ENCODE peak calls at places on chromosome 13, in four cellular contexts. One of them, this sample, is unnamed. For H3K4me1 and H3K27me3, the result is how much of the 10 kb centered on the place peaks cover.

GRCh38 chr13:19713186-19713965 is 69.4 kb downstream of the PSPC1 start:
- DNase-seq in CD4-positive, CD25-positive, alpha-beta regulatory T cell: no peak
- DNase-seq in right cardiac atrium: no peak
- DNase-seq in CD8-positive, alpha-beta T cell: no peak
- DNase-seq in this sample: no peak

GRCh38 chr13:19862511-19863313 is 737 bp downstream of the ZMYM5 start:
- DNase-seq in CD4-positive, CD25-positive, alpha-beta regulatory T cell: peak
- DNase-seq in right cardiac atrium: peak
- DNase-seq in CD8-positive, alpha-beta T cell: peak
- DNase-seq in this sample: peak

GRCh38 chr13:46124531-46124966 is 19.7 kb upstream of the CPB2 start:
- DNase-seq in CD4-positive, CD25-positive, alpha-beta regulatory T cell: no peak
- DNase-seq in right cardiac atrium: peak
- DNase-seq in CD8-positive, alpha-beta T cell: no peak
- DNase-seq in this sample: no peak

GRCh38 chr13:38103851-38104250 is 234.3 kb upstream of the TRPC4 start:
- DNase-seq in CD4-positive, CD25-positive, alpha-beta regulatory T cell: no peak
- DNase-seq in right cardiac atrium: no peak
- DNase-seq in CD8-positive, alpha-beta T cell: no peak
- DNase-seq in this sample: no peak

GRCh38 chr13:66723606-66724005 is 506.5 kb downstream of the PCDH9 start:
- DNase-seq in CD4-positive, CD25-positive, alpha-beta regulatory T cell: no peak
- DNase-seq in right cardiac atrium: no peak
- DNase-seq in CD8-positive, alpha-beta T cell: no peak
- DNase-seq in this sample: no peak

GRCh38 chr13:27622102-27622820 is 569 bp downstream of the POLR1D start:
- DNase-seq in CD4-positive, CD25-positive, alpha-beta regulatory T cell: no peak
- DNase-seq in right cardiac atrium: no peak
- DNase-seq in CD8-positive, alpha-beta T cell: no peak
- DNase-seq in this sample: no peak

GRCh38 chr13:27556109-27556508 is 64.2 kb downstream of the LNX2 start:
- DNase-seq in CD4-positive, CD25-positive, alpha-beta regulatory T cell: no peak
- DNase-seq in right cardiac atrium: peak
- DNase-seq in CD8-positive, alpha-beta T cell: no peak
- DNase-seq in this sample: no peak

GRCh38 chr13:33518442-33518841 is 232.9 kb upstream of the STARD13 start:
- DNase-seq in CD4-positive, CD25-positive, alpha-beta regulatory T cell: no peak
- DNase-seq in right cardiac atrium: no peak
- DNase-seq in CD8-positive, alpha-beta T cell: no peak
- DNase-seq in this sample: no peak

DNA sequence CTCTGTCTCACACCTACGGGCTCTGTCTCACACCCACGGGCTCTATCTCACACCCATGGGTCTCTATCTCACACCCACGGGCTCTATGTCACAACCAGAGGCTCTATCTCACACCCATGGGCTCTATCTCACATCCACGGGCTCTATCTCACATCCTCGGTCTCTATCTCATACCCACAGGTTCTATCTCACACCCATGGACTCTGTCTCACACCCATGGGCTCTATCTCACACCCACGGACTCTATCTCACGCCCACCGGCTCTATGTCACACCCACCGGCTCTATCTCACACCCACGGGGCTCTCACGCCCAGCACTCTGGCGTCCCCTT is 73.9 kb downstream of the COL4A2 start:
- DNase-seq in CD4-positive, CD25-positive, alpha-beta regulatory T cell: no peak
- DNase-seq in right cardiac atrium: no peak
- DNase-seq in CD8-positive, alpha-beta T cell: no peak
- DNase-seq in this sample: no peak
- H3K4me1 ChIP-seq in CD4-positive, CD25-positive, alpha-beta regulatory T cell: under half
- H3K4me1 ChIP-seq in right cardiac atrium: under half
- H3K4me1 ChIP-seq in CD8-positive, alpha-beta T cell: under half
- H3K4me1 ChIP-seq in this sample: under half

DNA sequence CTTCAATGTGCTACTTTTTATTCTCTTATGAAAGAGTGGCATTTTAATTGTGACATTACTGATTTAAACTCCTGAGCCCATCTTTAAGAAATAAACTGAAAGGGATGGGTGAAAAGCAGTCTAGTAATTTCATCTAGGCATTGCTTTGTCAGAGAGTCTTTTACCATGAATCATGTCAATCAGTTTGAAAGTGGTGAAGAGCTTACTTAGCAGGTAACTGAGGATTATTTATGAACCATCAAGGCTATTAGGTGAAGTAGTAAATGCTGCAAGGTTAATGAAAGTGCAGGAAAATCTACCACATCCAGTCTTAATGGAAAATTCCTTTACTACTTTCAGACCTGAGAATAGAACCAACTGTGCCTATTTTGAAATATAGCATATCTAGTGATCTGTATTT is 369.0 kb downstream of the SLITRK6 start:
- DNase-seq in CD4-positive, CD25-positive, alpha-beta regulatory T cell: no peak
- DNase-seq in right cardiac atrium: no peak
- DNase-seq in CD8-positive, alpha-beta T cell: no peak
- DNase-seq in this sample: no peak
- H3K27me3 ChIP-seq in CD4-positive, CD25-positive, alpha-beta regulatory T cell: under half
- H3K27me3 ChIP-seq in right cardiac atrium: under half
- H3K27me3 ChIP-seq in CD8-positive, alpha-beta T cell: under half
- H3K27me3 ChIP-seq in this sample: under half

GRCh38 chr13:99949657-99950413 is 21.7 kb downstream of the ZIC5 start:
- DNase-seq in CD4-positive, CD25-positive, alpha-beta regulatory T cell: no peak
- DNase-seq in right cardiac atrium: no peak
- DNase-seq in CD8-positive, alpha-beta T cell: no peak
- DNase-seq in this sample: no peak

GRCh38 chr13:99948907-99949656 is 22.5 kb downstream of the ZIC5 start:
- DNase-seq in CD4-positive, CD25-positive, alpha-beta regulatory T cell: no peak
- DNase-seq in right cardiac atrium: no peak
- DNase-seq in CD8-positive, alpha-beta T cell: no peak
- DNase-seq in this sample: no peak

GRCh38 chr13:99944606-99945005 is 27.0 kb downstream of the ZIC5 start:
- DNase-seq in CD4-positive, CD25-positive, alpha-beta regulatory T cell: no peak
- DNase-seq in right cardiac atrium: no peak
- DNase-seq in CD8-positive, alpha-beta T cell: no peak
- DNase-seq in this sample: no peak

GRCh38 chr13:99948411-99948810 is 23.2 kb downstream of the ZIC5 start:
- DNase-seq in CD4-positive, CD25-positive, alpha-beta regulatory T cell: no peak
- DNase-seq in right cardiac atrium: no peak
- DNase-seq in CD8-positive, alpha-beta T cell: no peak
- DNase-seq in this sample: no peak

GRCh38 chr13:99947666-99948065 is 23.9 kb downstream of the ZIC5 start:
- DNase-seq in CD4-positive, CD25-positive, alpha-beta regulatory T cell: no peak
- DNase-seq in right cardiac atrium: no peak
- DNase-seq in CD8-positive, alpha-beta T cell: no peak
- DNase-seq in this sample: no peak
- H3K4me3 ChIP-seq in CD4-positive, CD25-positive, alpha-beta regulatory T cell: no peak
- H3K4me3 ChIP-seq in right cardiac atrium: no peak
- H3K4me3 ChIP-seq in CD8-positive, alpha-beta T cell: no peak
- H3K4me3 ChIP-seq in this sample: no peak

DNA sequence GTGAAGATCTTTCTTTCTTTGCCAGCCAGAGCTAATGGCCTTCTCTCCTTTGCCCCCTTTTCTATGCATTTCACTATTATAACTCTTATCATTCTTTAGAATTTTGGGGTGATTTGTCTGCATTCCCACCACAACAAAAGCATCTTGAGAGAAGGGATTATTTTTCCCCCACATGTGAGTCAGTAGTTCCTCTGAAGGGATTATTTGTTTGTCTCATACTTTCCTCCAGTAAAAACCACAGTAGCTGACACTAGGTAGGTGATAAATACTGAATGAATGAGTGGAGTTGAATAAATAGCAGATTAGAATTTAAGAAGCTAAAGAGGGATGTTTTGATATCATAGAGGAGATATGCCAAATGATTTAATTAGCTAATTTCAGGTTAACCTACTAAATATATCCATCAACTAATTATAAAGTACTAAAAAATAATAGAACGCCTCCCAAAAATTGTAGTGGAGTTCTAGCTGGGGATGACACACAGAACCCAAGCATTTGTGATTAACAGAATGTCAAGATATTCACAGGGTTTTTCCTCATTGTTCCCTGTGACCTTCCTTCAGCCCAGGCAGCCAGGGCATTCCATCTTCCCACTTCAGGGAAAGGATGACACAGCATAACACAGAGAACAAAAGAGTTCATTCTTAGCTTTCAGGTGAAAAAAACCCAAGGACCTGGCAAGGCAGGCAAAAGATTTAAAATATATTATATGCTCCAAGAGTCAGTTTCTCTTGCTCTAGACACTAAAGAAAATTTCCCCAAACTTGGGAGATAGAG is 3.5 kb upstream of the TBC1D4 start:
- DNase-seq in CD4-positive, CD25-positive, alpha-beta regulatory T cell: no peak
- DNase-seq in right cardiac atrium: no peak
- DNase-seq in CD8-positive, alpha-beta T cell: no peak
- DNase-seq in this sample: no peak
- H3K4me1 ChIP-seq in CD4-positive, CD25-positive, alpha-beta regulatory T cell: under half
- H3K4me1 ChIP-seq in right cardiac atrium: under half
- H3K4me1 ChIP-seq in CD8-positive, alpha-beta T cell: under half
- H3K4me1 ChIP-seq in this sample: under half

GRCh38 chr13:75372923-75373841 is 108.8 kb downstream of the TBC1D4 start:
- DNase-seq in CD4-positive, CD25-positive, alpha-beta regulatory T cell: no peak
- DNase-seq in right cardiac atrium: no peak
- DNase-seq in CD8-positive, alpha-beta T cell: no peak
- DNase-seq in this sample: no peak

GRCh38 chr13:75372517-75372916 is 109.5 kb downstream of the TBC1D4 start:
- DNase-seq in CD4-positive, CD25-positive, alpha-beta regulatory T cell: peak
- DNase-seq in right cardiac atrium: no peak
- DNase-seq in CD8-positive, alpha-beta T cell: no peak
- DNase-seq in this sample: no peak

GRCh38 chr13:75375329-75375728 is 106.6 kb downstream of the TBC1D4 start:
- DNase-seq in CD4-positive, CD25-positive, alpha-beta regulatory T cell: no peak
- DNase-seq in right cardiac atrium: no peak
- DNase-seq in CD8-positive, alpha-beta T cell: no peak
- DNase-seq in this sample: no peak

GRCh38 chr13:75371223-75371622 is 110.7 kb downstream of the TBC1D4 start:
- DNase-seq in CD4-positive, CD25-positive, alpha-beta regulatory T cell: no peak
- DNase-seq in right cardiac atrium: no peak
- DNase-seq in CD8-positive, alpha-beta T cell: no peak
- DNase-seq in this sample: no peak

GRCh38 chr13:75373988-75374387 is 108.0 kb downstream of the TBC1D4 start:
- DNase-seq in CD4-positive, CD25-positive, alpha-beta regulatory T cell: no peak
- DNase-seq in right cardiac atrium: no peak
- DNase-seq in CD8-positive, alpha-beta T cell: no peak
- DNase-seq in this sample: no peak
- H3K27me3 ChIP-seq in CD4-positive, CD25-positive, alpha-beta regulatory T cell: under half
- H3K27me3 ChIP-seq in right cardiac atrium: under half
- H3K27me3 ChIP-seq in CD8-positive, alpha-beta T cell: under half
- H3K27me3 ChIP-seq in this sample: under half

GRCh38 chr13:106795847-106796246 is 227.9 kb upstream of the ARGLU1 start:
- DNase-seq in CD4-positive, CD25-positive, alpha-beta regulatory T cell: no peak
- DNase-seq in right cardiac atrium: no peak
- DNase-seq in CD8-positive, alpha-beta T cell: no peak
- DNase-seq in this sample: no peak

GRCh38 chr13:106799731-106800335 is 231.9 kb upstream of the ARGLU1 start:
- DNase-seq in CD4-positive, CD25-positive, alpha-beta regulatory T cell: no peak
- DNase-seq in right cardiac atrium: no peak
- DNase-seq in CD8-positive, alpha-beta T cell: no peak
- DNase-seq in this sample: no peak

GRCh38 chr13:106794131-106794530 is 226.2 kb upstream of the ARGLU1 start:
- DNase-seq in CD4-positive, CD25-positive, alpha-beta regulatory T cell: no peak
- DNase-seq in right cardiac atrium: no peak
- DNase-seq in CD8-positive, alpha-beta T cell: no peak
- DNase-seq in this sample: no peak

GRCh38 chr13:106797081-106797640 is 229.2 kb upstream of the ARGLU1 start:
- DNase-seq in CD4-positive, CD25-positive, alpha-beta regulatory T cell: no peak
- DNase-seq in right cardiac atrium: no peak
- DNase-seq in CD8-positive, alpha-beta T cell: no peak
- DNase-seq in this sample: no peak

DNA sequence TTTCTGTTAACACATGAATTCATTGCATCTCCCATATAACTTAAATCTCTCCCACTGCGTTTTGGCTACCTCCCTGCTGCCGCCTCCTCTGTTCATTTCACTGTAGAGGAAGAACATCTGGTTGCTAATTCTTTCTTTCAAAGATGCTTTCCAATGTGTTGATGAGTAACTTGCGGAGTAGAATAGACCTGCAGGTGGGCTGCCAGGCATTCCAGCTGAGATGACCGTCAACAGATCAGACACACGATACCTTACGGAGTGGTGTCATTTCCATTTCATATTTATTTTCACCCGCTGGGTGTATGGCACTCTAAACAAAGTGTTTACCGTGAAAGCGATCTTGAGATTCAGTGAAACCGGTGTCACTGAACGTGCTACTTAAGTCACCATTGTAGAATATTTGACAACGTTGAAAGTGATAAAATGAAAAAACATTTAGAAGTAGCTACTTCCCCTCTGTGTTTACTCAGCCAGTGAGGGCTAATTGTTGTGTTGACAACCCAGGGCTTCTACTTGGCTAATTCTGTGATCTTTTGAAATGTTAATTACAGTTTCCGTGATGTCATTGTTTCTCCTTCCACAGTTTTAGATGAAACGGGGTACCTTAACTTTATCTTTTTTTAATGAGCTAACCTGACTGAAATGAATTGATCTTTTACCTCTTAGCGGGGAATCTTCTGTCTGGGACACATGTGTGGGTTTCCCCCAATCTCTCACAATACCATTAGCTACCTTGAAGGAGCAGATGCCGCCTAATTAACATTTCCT is 228.5 kb upstream of the ARGLU1 start:
- DNase-seq in CD4-positive, CD25-positive, alpha-beta regulatory T cell: no peak
- DNase-seq in right cardiac atrium: no peak
- DNase-seq in CD8-positive, alpha-beta T cell: no peak
- DNase-seq in this sample: no peak
- H3K4me3 ChIP-seq in CD4-positive, CD25-positive, alpha-beta regulatory T cell: peak
- H3K4me3 ChIP-seq in right cardiac atrium: peak
- H3K4me3 ChIP-seq in CD8-positive, alpha-beta T cell: no peak
- H3K4me3 ChIP-seq in this sample: no peak

GRCh38 chr13:114318624-114319023 is 4.3 kb downstream of the CHAMP1 start:
- DNase-seq in CD4-positive, CD25-positive, alpha-beta regulatory T cell: no peak
- DNase-seq in right cardiac atrium: no peak
- DNase-seq in CD8-positive, alpha-beta T cell: no peak
- DNase-seq in this sample: no peak

GRCh38 chr13:114321256-114321655 is 7.0 kb downstream of the CHAMP1 start:
- DNase-seq in CD4-positive, CD25-positive, alpha-beta regulatory T cell: no peak
- DNase-seq in right cardiac atrium: no peak
- DNase-seq in CD8-positive, alpha-beta T cell: no peak
- DNase-seq in this sample: no peak

GRCh38 chr13:114323349-114323748 is 9.0 kb downstream of the CHAMP1 start:
- DNase-seq in CD4-positive, CD25-positive, alpha-beta regulatory T cell: no peak
- DNase-seq in right cardiac atrium: no peak
- DNase-seq in CD8-positive, alpha-beta T cell: no peak
- DNase-seq in this sample: no peak

GRCh38 chr13:114320065-114320464 is 5.8 kb downstream of the CHAMP1 start:
- DNase-seq in CD4-positive, CD25-positive, alpha-beta regulatory T cell: no peak
- DNase-seq in right cardiac atrium: no peak
- DNase-seq in CD8-positive, alpha-beta T cell: no peak
- DNase-seq in this sample: no peak

DNA sequence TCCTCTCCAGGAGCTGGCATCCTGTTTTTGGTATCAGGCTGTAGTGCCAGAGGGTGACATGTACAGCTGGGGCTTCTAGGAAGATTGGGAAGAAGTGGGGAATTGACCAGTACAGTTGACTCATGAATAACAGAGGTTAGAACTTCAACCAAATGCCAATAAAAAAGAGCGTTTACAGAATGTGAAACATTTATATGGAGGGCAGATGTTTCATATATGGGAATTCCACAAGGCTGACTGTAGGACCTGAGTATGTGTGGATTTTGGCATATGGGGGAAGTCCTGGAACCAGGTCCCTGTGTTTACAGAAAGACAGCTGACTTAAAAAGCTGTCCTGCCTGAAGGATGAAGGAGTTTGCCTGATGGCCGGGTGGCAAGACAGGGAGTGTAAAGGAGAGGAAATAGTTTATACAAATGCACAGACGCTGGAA is 5.2 kb downstream of the CHAMP1 start:
- DNase-seq in CD4-positive, CD25-positive, alpha-beta regulatory T cell: no peak
- DNase-seq in right cardiac atrium: no peak
- DNase-seq in CD8-positive, alpha-beta T cell: no peak
- DNase-seq in this sample: no peak
- H3K4me1 ChIP-seq in CD4-positive, CD25-positive, alpha-beta regulatory T cell: under half
- H3K4me1 ChIP-seq in right cardiac atrium: under half
- H3K4me1 ChIP-seq in CD8-positive, alpha-beta T cell: under half
- H3K4me1 ChIP-seq in this sample: under half

GRCh38 chr13:48251616-48252081 is 18.6 kb downstream of the ITM2B start:
- DNase-seq in CD4-positive, CD25-positive, alpha-beta regulatory T cell: no peak
- DNase-seq in right cardiac atrium: peak
- DNase-seq in CD8-positive, alpha-beta T cell: no peak
- DNase-seq in this sample: no peak
- H3K27me3 ChIP-seq in CD4-positive, CD25-positive, alpha-beta regulatory T cell: under half
- H3K27me3 ChIP-seq in right cardiac atrium: under half
- H3K27me3 ChIP-seq in CD8-positive, alpha-beta T cell: under half
- H3K27me3 ChIP-seq in this sample: under half